ENCODE peak calls at places on chromosomes 5 and 9, in nine cellular contexts. N is ureter; P is hypothalamus; M is naive thymus-derived CD8-positive, alpha-beta T cell; K is GM19239; U is cardiac fibroblast; L is MCF 10A; E is OCI-LY7; W is NCI-H2081. Q is an unnamed sample.

GRCh38 chr5:173094012-173094661 is 38.0 kb downstream of the CREBRF start:
- DNase-seq in W (no peak), M (no peak), E (no peak), L (peak; percentile 32), N (no peak), K (no peak), P (no peak), U (peak; percentile 85), Q (no peak)

GRCh38 chr9:137161558-137162483 is 8.0 kb downstream of the LRRC26 start:
- DNase-seq in U (no peak), E (peak; percentile 24), N (no peak), K (no peak), M (no peak), W (no peak), L (no peak), P (no peak), Q (no peak)

GRCh38 chr5:135040331-135041144 is 6.5 kb upstream of the PITX1 start:
- DNase-seq in U (no peak), P (no peak), L (no peak), E (no peak), M (no peak), W (no peak), K (no peak), N (no peak), Q (no peak)

GRCh38 chr9:96674914-96675538 is 19.9 kb upstream of the PRXL2C start:
- DNase-seq in M (no peak), U (peak; percentile 56), E (no peak), K (no peak), N (no peak), P (no peak), W (no peak), L (peak; percentile 91), Q (no peak)

GRCh38 chr9:22548625-22549024 is 102.0 kb downstream of the DMRTA1 start:
- DNase-seq in K (no peak), L (no peak), W (no peak), P (no peak), M (no peak), E (no peak), U (no peak), N (no peak), Q (no peak)

GRCh38 chr5:52707626-52708025 is 80.1 kb upstream of the ITGA1 start:
- DNase-seq in P (no peak), U (no peak), M (no peak), K (no peak), L (no peak), W (no peak), N (no peak), E (no peak), Q (no peak)

GRCh38 chr5:137086289-137086838 is 412.8 kb downstream of the SPOCK1 start:
- DNase-seq in U (no peak), M (no peak), E (no peak), W (no peak), N (no peak), P (no peak), L (no peak), K (no peak), Q (no peak)

GRCh38 chr5:151184316-151185042 is 26.9 kb upstream of the ANXA6 start:
- DNase-seq in L (no peak), K (no peak), W (no peak), E (no peak), M (no peak), P (no peak), U (no peak), N (peak; percentile 28), Q (no peak)

GRCh38 chr9:23321049-23321448 is 505.0 kb downstream of the ELAVL2 start:
- DNase-seq in L (no peak), W (no peak), K (no peak), P (no peak), U (no peak), E (no peak), N (no peak), M (no peak), Q (no peak)

GRCh38 chr5:59174248-59174844 is 591.5 kb downstream of the RAB3C start:
- DNase-seq in M (peak; percentile 26), W (peak; percentile 8), L (peak; percentile 73), P (no peak), N (no peak), U (peak; percentile 92), K (no peak), E (peak; percentile 42), Q (peak; percentile 57)

GRCh38 chr5:111517853-111518501 is 5.6 kb upstream of the STARD4 start:
- DNase-seq in W (no peak), M (no peak), E (no peak), P (no peak), N (no peak), K (no peak), U (no peak), L (no peak), Q (no peak)

Q was measured in CD4-positive, alpha-beta memory T cell.